ENCODE peak calls at places on chromosome 11, in four cellular contexts. D is foreskin fibroblast; Y is hippocampal formation; Z is activated CD4-positive, alpha-beta T cell treated with anti-CD3 and anti-CD28 coated beads, Interleukin-2, amount 50 U/mL, for 48 hours. I is an unnamed sample.

GRCh38 chr11:111808834-111809233 is 42.6 kb upstream of the PPP2R1B start:
- DNase-seq in D (no peak), Y (no peak), Z (no peak), I (no peak)

GRCh38 chr11:86698634-86699033 is 26.2 kb upstream of the ME3 start:
- DNase-seq in D (no peak), Y (no peak), Z (no peak), I (no peak)

GRCh38 chr11:10351768-10352641 is 47.1 kb downstream of the ADM start:
- DNase-seq in D (peak; percentile 86), Y (no peak), Z (no peak), I (peak; percentile 48)

GRCh38 chr11:65859812-65860277 is 388 bp upstream of the MUS81 start:
- DNase-seq in D (no peak), Y (no peak), Z (peak; percentile 61), I (no peak)

GRCh38 chr11:43969543-43969942 is 27.1 kb downstream of the C11orf96 start:
- DNase-seq in D (no peak), Y (no peak), Z (no peak), I (no peak)

GRCh38 chr11:4134844-4135243 is 40.2 kb downstream of the RRM1 start:
- DNase-seq in D (peak; percentile 21), Y (no peak), Z (no peak), I (peak; percentile 85)

GRCh38 chr11:69923641-69924307 is 104.6 kb upstream of the FGF3 start:
- DNase-seq in D (no peak), Y (no peak), Z (no peak), I (no peak)

GRCh38 chr11:12377824-12378593 is 638 bp downstream of the PARVA start:
- DNase-seq in D (peak; percentile 79), Y (no peak), Z (no peak), I (peak; percentile 83)

GRCh38 chr11:115741376-115741775 is 237.2 kb upstream of the CADM1 start:
- DNase-seq in D (no peak), Y (no peak), Z (no peak), I (no peak)

GRCh38 chr11:33064033-33064825 is 24.9 kb downstream of the TCP11L1 start:
- DNase-seq in D (no peak), Y (no peak), Z (no peak), I (no peak)

GRCh38 chr11:88402784-88403183 is 65.2 kb upstream of the CTSC start:
- DNase-seq in D (peak; percentile 11), Y (no peak), Z (no peak), I (peak; percentile 11)

GRCh38 chr11:67034350-67034749 is 11.4 kb downstream of the SYT12 start:
- DNase-seq in D (no peak), Y (no peak), Z (no peak), I (no peak)

GRCh38 chr11:1478011-1478410 is 8.6 kb downstream of the MOB2 start:
- DNase-seq in D (no peak), Y (no peak), Z (no peak), I (no peak)

GRCh38 chr11:21560466-21560975 is 632.4 kb upstream of the ANO5 start:
- DNase-seq in D (no peak), Y (no peak), Z (no peak), I (no peak)

GRCh38 chr11:64366751-64367150 is 7.8 kb downstream of the RPS6KA4 start:
- DNase-seq in D (no peak), Y (no peak), Z (no peak), I (no peak)

GRCh38 chr11:67983916-67984315 is 20.0 kb downstream of the UNC93B1 start:
- DNase-seq in D (no peak), Y (no peak), Z (no peak), I (no peak)

GRCh38 chr11:64888761-64889511 is 10.5 kb upstream of the EHD1 start:
- DNase-seq in D (no peak), Y (no peak), Z (no peak), I (no peak)

GRCh38 chr11:68963779-68964178 is 17.0 kb downstream of the MRGPRD start:
- DNase-seq in D (no peak), Y (no peak), Z (no peak), I (no peak)

GRCh38 chr11:5705688-5706087 is 16.1 kb downstream of the TRIM22 start:
- DNase-seq in D (no peak), Y (no peak), Z (no peak), I (no peak)